ENCODE peak calls at places on chromosomes 3 and 15, in eight cellular contexts. B, A, N, F, S, Q, M and K are unnamed samples.

GRCh38 chr3:110855207-110855606 is 216.4 kb upstream of the NECTIN3 start:
- DNase-seq in S (no peak), A (no peak), F (no peak), B (no peak), Q (no peak), N (no peak), M (no peak), K (no peak)

GRCh38 chr3:20320489-20320888 is 134.5 kb upstream of the SGO1 start:
- DNase-seq in S (no peak), F (no peak), M (no peak), A (no peak), B (no peak), Q (no peak), N (peak; percentile 67), K (no peak)

GRCh38 chr3:133474251-133474801 is 74.5 kb downstream of the BFSP2 start:
- DNase-seq in Q (no peak), A (no peak), S (no peak), B (no peak), F (no peak), M (peak; percentile 67), N (no peak), K (peak; percentile 80)

GRCh38 chr15:75921732-75922703 is 18.3 kb downstream of the FBXO22 start:
- DNase-seq in Q (no peak), B (peak; percentile 38), S (no peak), A (no peak), M (peak; percentile 44), N (peak; percentile 85), F (peak; percentile 93), K (peak; percentile 94)

GRCh38 chr3:95097493-95097892 is 1034.6 kb downstream of the NSUN3 start:
- DNase-seq in A (no peak), B (no peak), N (no peak), S (no peak), F (peak; percentile 1), M (no peak), Q (no peak), K (no peak)

GRCh38 chr3:23344886-23345285 is 141.8 kb downstream of the UBE2E2 start:
- DNase-seq in B (no peak), S (no peak), M (no peak), N (no peak), Q (no peak), A (no peak), F (no peak), K (no peak)

GRCh38 chr3:44434834-44435510 is 42.5 kb downstream of the ZNF445 start:
- DNase-seq in S (no peak), B (no peak), A (no peak), Q (no peak), F (no peak), N (no peak), M (no peak), K (no peak)

GRCh38 chr3:66431494-66431893 is 69.3 kb downstream of the LRIG1 start:
- DNase-seq in A (no peak), B (no peak), N (no peak), F (no peak), M (no peak), Q (no peak), S (no peak), K (peak; percentile 97)

GRCh38 chr3:113697192-113698090 is 999 bp upstream of the USF3 start:
- DNase-seq in S (peak; percentile 38), M (no peak), A (peak; percentile 31), B (peak; percentile 30), Q (no peak), N (peak; percentile 58), F (peak; percentile 12), K (no peak)

DNA sequence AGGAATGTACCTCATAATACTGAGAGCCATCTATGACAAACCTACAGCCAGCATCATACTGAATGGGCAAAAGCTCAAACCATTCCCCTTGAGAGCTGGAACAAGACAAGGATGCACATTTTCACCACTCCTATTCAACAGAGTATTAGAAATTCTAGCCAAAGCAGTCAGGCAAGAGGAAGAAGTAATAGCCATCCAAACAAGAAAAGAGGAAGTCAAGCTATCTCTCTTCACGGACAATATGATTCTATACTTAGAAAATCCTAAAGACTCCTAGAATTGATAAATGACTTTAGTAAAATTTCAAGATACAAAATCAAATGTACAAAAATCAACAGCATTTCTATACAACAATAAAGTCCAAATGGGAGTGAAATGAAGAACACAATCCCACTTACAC is 30.2 kb downstream of the OCA2 start:
- DNase-seq in B (no peak), S (no peak), A (no peak), Q (no peak), M (no peak), N (no peak), F (no peak), K (no peak)
- H3K4me3 ChIP-seq in B (no peak overlapping the region), S (no peak overlapping the region), A (no peak overlapping the region), Q (no peak overlapping the region), M (no peak overlapping the region), N (no peak overlapping the region), F (no peak overlapping the region), K (no peak overlapping the region)

GRCh38 chr3:71391361-71391760 is 192.2 kb downstream of the FOXP1 start:
- DNase-seq in S (no peak), M (no peak), B (no peak), Q (no peak), N (no peak), F (no peak), A (no peak), K (no peak)

GRCh38 chr3:71393093-71393492 is 190.4 kb downstream of the FOXP1 start:
- DNase-seq in A (no peak), M (no peak), F (peak; percentile 80), N (no peak), B (peak; percentile 30), Q (no peak), S (no peak), K (no peak)

GRCh38 chr3:71389911-71390573 is 193.5 kb downstream of the FOXP1 start:
- DNase-seq in N (peak; percentile 33), A (peak; percentile 51), B (no peak), S (peak; percentile 35), Q (no peak), F (peak; percentile 44), M (peak; percentile 57), K (peak; percentile 47)

GRCh38 chr3:71393745-71394144 is 189.8 kb downstream of the FOXP1 start:
- DNase-seq in F (no peak), A (no peak), M (no peak), S (no peak), N (no peak), Q (no peak), B (no peak), K (no peak)

GRCh38 chr3:71392277-71392676 is 191.3 kb downstream of the FOXP1 start:
- DNase-seq in Q (no peak), A (no peak), S (no peak), N (no peak), M (no peak), F (no peak), B (peak; percentile 14), K (no peak)
- H3K4me3 ChIP-seq in Q (no peak overlapping the region), A (no peak overlapping the region), S (no peak overlapping the region), N (no peak overlapping the region), M (no peak overlapping the region), F (no peak overlapping the region), B (no peak overlapping the region), K (no peak overlapping the region)

DNA sequence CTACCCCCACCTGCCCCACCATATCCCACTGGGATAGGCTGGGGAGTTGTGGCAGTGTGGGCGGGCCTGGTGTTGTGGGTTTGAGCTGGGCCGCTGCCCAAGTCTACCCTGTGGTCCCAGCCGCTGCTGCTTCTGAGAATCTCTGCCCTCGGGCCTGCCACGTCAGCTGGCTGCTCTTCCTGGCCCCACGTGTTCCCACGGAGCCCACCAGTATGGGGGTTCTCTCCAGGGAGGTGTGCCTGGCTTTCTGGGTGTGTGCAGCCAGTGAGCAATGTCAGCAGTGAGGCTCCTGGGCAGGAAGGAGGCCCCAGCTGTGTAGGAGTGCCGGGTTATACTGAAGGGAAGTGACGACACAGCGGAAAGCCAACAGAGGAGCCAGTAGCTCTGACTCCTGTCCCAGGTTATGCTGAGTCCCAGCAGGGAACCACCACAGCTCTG is 10.5 kb downstream of the GNAI2 start:
- DNase-seq in M (no peak), N (peak; percentile 95), Q (no peak), S (peak; percentile 79), F (peak; percentile 95), B (peak; percentile 81), A (peak; percentile 70), K (peak; percentile 96)
- H3K4me3 ChIP-seq in M (peak overlapping the region; percentile 49), N (no peak overlapping the region), Q (peak overlapping the region; percentile 19), S (peak overlapping the region; percentile 55), F (no peak overlapping the region), B (peak overlapping the region; percentile 55), A (peak overlapping the region; percentile 61), K (no peak overlapping the region)

DNA sequence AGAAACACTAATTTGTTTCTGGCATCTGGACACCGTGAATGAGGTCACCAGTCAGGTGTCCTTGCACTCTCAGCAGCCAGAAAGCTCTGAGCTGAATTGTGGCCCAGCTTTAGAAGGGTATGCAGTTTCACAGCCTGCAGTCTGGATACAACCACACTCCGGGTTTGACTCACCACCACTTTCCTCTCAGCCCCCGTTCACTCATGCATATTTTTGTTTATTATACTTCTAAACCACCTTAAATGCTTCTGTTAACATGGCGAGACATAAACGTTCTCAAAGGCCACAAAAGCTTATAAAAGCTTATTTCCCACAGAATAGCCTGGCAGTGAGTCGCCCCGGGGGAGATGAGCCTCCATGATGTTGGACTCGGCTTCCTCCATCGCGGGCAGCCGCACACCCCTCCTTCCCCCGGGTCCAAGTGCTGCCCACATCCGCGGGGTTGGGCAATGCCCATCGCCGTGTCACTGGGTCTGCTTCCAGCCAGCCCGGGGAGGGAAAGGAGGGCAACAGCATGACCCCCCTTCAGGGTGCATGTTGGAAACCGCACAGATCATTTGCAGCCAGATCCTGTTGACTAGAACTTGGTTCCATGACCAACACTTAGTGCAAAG is 16.9 kb upstream of the SLC41A3 start:
- DNase-seq in M (peak; percentile 54), S (no peak), F (no peak), N (no peak), Q (no peak), A (no peak), B (peak; percentile 55), K (peak; percentile 66)
- H3K4me3 ChIP-seq in M (peak overlapping the region; percentile 31), S (no peak overlapping the region), F (no peak overlapping the region), N (no peak overlapping the region), Q (no peak overlapping the region), A (no peak overlapping the region), B (no peak overlapping the region), K (no peak overlapping the region)